ENCODE peak calls at places on chromosomes 1 and 21, in five cellular contexts. L, W, J, G and A are unnamed samples.

GRCh38 chr1:88802950-88803349 is 88.4 kb downstream of the GTF2B start:
- DNase-seq in W (no peak), L (no peak), J (no peak), G (no peak), A (no peak)

GRCh38 chr1:202967684-202968281 is 726 bp upstream of the CYB5R1 start:
- DNase-seq in W (no peak), G (no peak), L (peak), J (no peak), A (no peak)

GRCh38 chr1:43422995-43423671 is 30.6 kb downstream of the HYI start:
- DNase-seq in G (no peak), W (no peak), L (no peak), J (no peak), A (no peak)

GRCh38 chr1:95122151-95122697 is 5.1 kb downstream of the TLCD4 start:
- DNase-seq in W (peak), G (no peak), L (peak), J (no peak), A (no peak)

GRCh38 chr1:180912801-180913616 is at the start of gene KIAA1614:
- DNase-seq in G (no peak), W (no peak), J (no peak), L (no peak), A (no peak)

GRCh38 chr21:35593000-35593502 is 467.3 kb downstream of the SETD4 start:
- DNase-seq in W (no peak), G (no peak), J (no peak), L (no peak), A (no peak)

GRCh38 chr1:119713039-119713537 is 1.4 kb downstream of the PHGDH start:
- DNase-seq in W (no peak), L (no peak), G (no peak), J (no peak), A (no peak)

GRCh38 chr1:213371769-213372619 is 321.0 kb downstream of the RPS6KC1 start:
- DNase-seq in W (peak), G (no peak), L (no peak), J (no peak), A (no peak)

GRCh38 chr21:37435120-37435519 is 68.5 kb downstream of the DYRK1A start:
- DNase-seq in G (no peak), W (no peak), J (peak), L (peak), A (peak)

GRCh38 chr1:59071289-59071688 is 225.6 kb upstream of the FGGY start:
- DNase-seq in L (no peak), W (peak), J (no peak), G (no peak), A (no peak)

GRCh38 chr1:94579876-94580294 is 38.3 kb upstream of the F3 start:
- DNase-seq in W (peak), L (peak), G (no peak), J (peak), A (peak)

GRCh38 chr1:31669786-31670582 is 25.3 kb upstream of the PEF1 start:
- DNase-seq in G (no peak), J (no peak), W (no peak), L (no peak), A (peak)

GRCh38 chr1:84402060-84402459 is 3.8 kb downstream of the DNASE2B start:
- DNase-seq in G (no peak), L (no peak), J (no peak), W (no peak), A (no peak)

GRCh38 chr1:164337885-164338284 is 221.1 kb upstream of the PBX1 start:
- DNase-seq in G (no peak), W (peak), J (no peak), L (no peak), A (peak)

GRCh38 chr1:205998457-205999241 is 4.5 kb downstream of the RAB7B start:
- DNase-seq in L (no peak), G (no peak), W (no peak), J (no peak), A (no peak)

GRCh38 chr1:59474496-59474895 is 177.6 kb downstream of the FGGY start:
- DNase-seq in G (no peak), L (no peak), J (no peak), W (no peak), A (no peak)

GRCh38 chr1:180815188-180815587 is 97.5 kb upstream of the KIAA1614 start:
- DNase-seq in J (no peak), L (peak), W (peak), G (no peak), A (no peak)

DNA sequence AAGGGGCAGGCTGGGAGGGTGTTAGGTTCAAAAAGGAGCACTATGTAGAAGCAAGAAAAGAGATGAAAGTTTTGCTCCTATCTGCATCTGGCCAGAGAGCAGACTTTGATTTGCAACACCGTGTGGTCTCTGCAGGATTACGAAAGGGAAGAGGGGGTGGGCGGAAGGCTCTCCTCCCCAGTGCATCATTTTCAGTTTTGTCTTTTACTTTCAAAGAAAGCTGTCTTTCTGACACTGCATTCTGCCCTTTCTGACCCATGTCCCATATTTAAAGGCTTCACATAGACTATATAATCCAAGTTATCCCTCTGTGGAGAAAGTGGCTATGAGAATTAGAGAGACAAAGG is 126.5 kb downstream of the RHOU start:
- DNase-seq in L (no peak), J (no peak), W (no peak), G (no peak), A (no peak)
- TF ChIP-seq SRF in L (no peak), J (no peak), W (no peak), G (no peak), A (no peak)

GRCh38 chr1:25834894-25835293 is 15.1 kb downstream of the MTFR1L start:
- DNase-seq in J (no peak), W (no peak), G (no peak), L (no peak), A (no peak)
- TF ChIP-seq SRF in J (no peak), W (no peak), G (no peak), L (no peak), A (no peak)

DNA sequence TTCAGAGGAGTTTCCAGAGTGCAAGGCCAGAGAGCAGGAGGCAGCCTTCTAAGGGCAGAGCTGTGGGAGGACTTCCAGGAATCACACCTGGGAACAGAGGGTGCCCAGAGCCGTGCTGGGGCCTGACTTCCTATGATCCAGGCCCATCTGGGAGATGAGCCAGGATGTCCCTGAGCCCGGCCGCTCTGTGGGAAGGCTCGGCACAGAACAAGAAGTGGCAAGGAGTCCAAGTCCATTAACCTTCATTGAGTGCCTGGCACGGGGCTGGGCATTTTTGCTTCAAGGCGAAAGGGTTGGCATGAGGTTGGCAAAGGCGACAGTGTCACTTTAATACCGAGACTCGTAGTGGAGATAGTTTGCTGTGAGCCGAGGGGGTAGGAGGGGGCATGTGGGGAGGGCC is 18.2 kb downstream of the TMEM201 start:
- DNase-seq in G (no peak), W (no peak), L (no peak), J (no peak), A (no peak)
- TF ChIP-seq SRF in G (no peak), W (no peak), L (no peak), J (no peak), A (no peak)

DNA sequence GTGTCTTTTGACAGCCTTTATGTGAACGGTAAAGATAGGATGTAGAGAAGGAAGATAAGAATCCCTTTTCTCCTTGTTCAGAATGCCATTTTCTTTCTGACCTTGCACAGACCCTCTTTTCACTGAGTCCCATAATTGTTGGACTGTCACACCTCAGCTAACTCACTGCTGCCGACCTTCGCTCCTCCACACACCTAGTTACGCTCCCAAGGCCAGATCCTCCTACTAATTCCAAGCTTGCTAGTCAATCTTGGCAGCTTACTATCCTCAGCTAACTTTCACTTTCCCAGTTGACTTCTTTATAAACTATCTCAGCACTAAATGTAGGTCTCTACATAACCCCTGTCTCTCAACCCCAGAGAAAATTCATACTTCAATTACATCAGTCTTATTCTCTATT is 471.8 kb upstream of the PRMT6 start:
- DNase-seq in L (no peak), J (no peak), G (no peak), W (no peak), A (no peak)
- TF ChIP-seq SRF in L (no peak), J (no peak), G (no peak), W (no peak), A (no peak)

GRCh38 chr1:162372159-162373071 is 4.2 kb downstream of the SPATA46 start:
- DNase-seq in J (no peak), L (peak), W (no peak), G (no peak), A (no peak)
- TF ChIP-seq SRF in J (no peak), L (no peak), W (no peak), G (no peak), A (no peak)

GRCh38 chr1:54728027-54728426 is 12.4 kb downstream of the TTC4 start:
- DNase-seq in W (no peak), L (no peak), G (no peak), J (no peak), A (no peak)
- TF ChIP-seq SRF in W (no peak), L (no peak), G (no peak), J (no peak), A (no peak)

GRCh38 chr1:1118011-1118892 is 2.4 kb upstream of the C1orf159 start:
- DNase-seq in G (no peak), L (no peak), J (no peak), W (no peak), A (no peak)

GRCh38 chr1:1115830-1116700 is at the start of gene C1orf159:
- DNase-seq in W (peak), J (peak), G (peak), L (peak), A (peak)

GRCh38 chr1:1116701-1117468 is 996 bp upstream of the C1orf159 start:
- DNase-seq in G (no peak), W (no peak), L (no peak), J (no peak), A (no peak)

GRCh38 chr1:1118893-1119220 is 3.0 kb upstream of the C1orf159 start:
- DNase-seq in J (no peak), L (no peak), W (no peak), G (no peak), A (no peak)

GRCh38 chr1:1117469-1117831 is 1.6 kb upstream of the C1orf159 start:
- DNase-seq in G (no peak), L (no peak), W (no peak), J (no peak), A (no peak)
- TF ChIP-seq SRF in G (no peak), L (no peak), W (no peak), J (no peak), A (no peak)

DNA sequence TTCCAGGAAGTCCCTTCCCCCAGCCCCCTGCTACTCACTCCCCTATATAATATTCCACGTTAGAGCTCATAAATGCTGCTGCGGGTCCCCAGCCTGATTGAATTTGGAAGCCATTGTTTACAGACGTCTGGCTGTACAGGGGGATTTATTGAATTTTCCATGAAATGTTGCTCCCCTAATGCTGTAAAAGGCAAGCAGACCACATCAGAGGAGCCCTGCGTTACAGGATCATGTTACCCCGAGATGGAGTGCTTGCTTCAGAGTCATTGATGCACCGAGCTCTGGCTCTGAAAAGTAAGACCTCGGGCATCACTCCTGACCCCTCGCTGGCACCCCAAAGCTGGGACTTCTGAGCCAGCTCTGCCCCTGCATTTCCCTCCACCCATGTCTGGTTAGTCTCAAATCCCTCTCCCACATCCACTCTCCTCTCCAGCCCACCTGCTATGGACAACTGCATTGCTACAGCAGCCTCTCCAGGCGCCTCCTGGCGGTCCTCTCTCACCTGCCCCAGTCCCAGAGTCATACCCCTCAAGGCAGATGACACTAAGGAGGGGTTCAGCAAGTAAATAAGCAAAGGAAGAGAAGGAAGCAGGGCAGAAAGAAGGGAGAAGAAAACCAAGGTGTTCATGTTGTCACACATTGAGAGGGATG is 127.8 kb downstream of the TMEM53 start:
- DNase-seq in J (no peak), L (peak), W (no peak), G (no peak), A (no peak)
- TF ChIP-seq SRF in J (no peak), L (no peak), W (no peak), G (no peak), A (no peak)

GRCh38 chr1:36834586-36834985 is 199.7 kb downstream of the GRIK3 start:
- DNase-seq in L (no peak), W (no peak), J (no peak), G (no peak), A (no peak)
- TF ChIP-seq SRF in L (no peak), W (no peak), J (no peak), G (no peak), A (no peak)

GRCh38 chr1:169103002-169103401 is 3.5 kb upstream of the ATP1B1 start:
- DNase-seq in W (no peak), G (no peak), J (no peak), L (no peak), A (no peak)

GRCh38 chr1:169105434-169106094 is 926 bp upstream of the ATP1B1 start:
- DNase-seq in L (peak), J (peak), G (no peak), W (peak), A (no peak)

GRCh38 chr1:169105087-169105433 is 1.4 kb upstream of the ATP1B1 start:
- DNase-seq in W (no peak), J (no peak), L (peak), G (no peak), A (no peak)

GRCh38 chr1:169102567-169102966 is 3.9 kb upstream of the ATP1B1 start:
- DNase-seq in L (no peak), G (no peak), W (peak), J (no peak), A (no peak)

GRCh38 chr1:169103443-169103842 is 3.0 kb upstream of the ATP1B1 start:
- DNase-seq in W (no peak), G (no peak), L (no peak), J (no peak), A (no peak)
- TF ChIP-seq SRF in W (no peak), G (no peak), L (no peak), J (no peak), A (no peak)